ENCODE peak calls at places on chromosome 2, in eight cellular contexts. O is GM23338, M is HCT116, J is K562, L is HepG2, F is H1, K is GM12878, X is SK-N-SH. G is an unnamed sample.
A peak's percentile ranks its signal among the peaks of the same experiment; 100 is the strongest.

GRCh38 chr2:106176446-106177110 is 17.5 kb downstream of the UXS1 start:
- DNase-seq in O (no peak), M (no peak), J (no peak), L (no peak), F (no peak), K (no peak), X (no peak), G (no peak)

GRCh38 chr2:161422812-161423211 is 6.7 kb downstream of the TBR1 start:
- DNase-seq in O (peak; percentile 31), M (no peak), J (no peak), L (no peak), F (no peak), K (no peak), X (no peak), G (no peak)

GRCh38 chr2:31428001-31428418 is 13.5 kb upstream of the XDH start:
- DNase-seq in O (peak; percentile 39), M (no peak), J (no peak), L (peak; percentile 14), F (peak; percentile 19), K (no peak), X (no peak), G (no peak)

GRCh38 chr2:20108655-20109396 is 57.4 kb upstream of the LAPTM4A start:
- DNase-seq in O (no peak), M (no peak), J (no peak), L (peak; percentile 78), F (no peak), K (no peak), X (no peak), G (no peak)

GRCh38 chr2:136112949-136113766 is 4.8 kb downstream of the CXCR4 start:
- DNase-seq in O (no peak), M (no peak), J (no peak), L (no peak), F (no peak), K (no peak), X (peak; percentile 61), G (no peak)

GRCh38 chr2:238100821-238101771 is 956 bp downstream of the ESPNL start:
- DNase-seq in O (no peak), M (no peak), J (no peak), L (no peak), F (no peak), K (no peak), X (peak; percentile 36), G (no peak)

GRCh38 chr2:217033191-217033590 is 173.3 kb upstream of the TNP1 start:
- DNase-seq in O (no peak), M (no peak), J (no peak), L (no peak), F (no peak), K (no peak), X (no peak), G (no peak)

GRCh38 chr2:218691234-218691633 is 19.3 kb downstream of the STK36 start:
- DNase-seq in O (no peak), M (no peak), J (no peak), L (no peak), F (no peak), K (no peak), X (no peak), G (no peak)

GRCh38 chr2:667332-668000 is 9.7 kb downstream of the TMEM18 start:
- DNase-seq in O (peak; percentile 57), M (peak; percentile 22), J (peak; percentile 60), L (peak; percentile 58), F (no peak), K (no peak), X (peak; percentile 76), G (peak; percentile 75)

GRCh38 chr2:140988597-140988996 is 1142.2 kb downstream of the LRP1B start:
- DNase-seq in O (no peak), M (no peak), J (no peak), L (no peak), F (no peak), K (no peak), X (no peak), G (peak; percentile 73)

GRCh38 chr2:75516378-75517122 is 44.2 kb downstream of the EVA1A start:
- DNase-seq in O (no peak), M (no peak), J (no peak), L (peak; percentile 99), F (no peak), K (peak; percentile 34), X (no peak), G (peak; percentile 60)

GRCh38 chr2:46954951-46955571 is 39.5 kb upstream of the MCFD2 start:
- DNase-seq in O (no peak), M (no peak), J (peak; percentile 38), L (peak; percentile 92), F (no peak), K (no peak), X (no peak), G (peak; percentile 76)

GRCh38 chr2:186382932-186383331 is 103.1 kb upstream of the ZC3H15 start:
- DNase-seq in O (no peak), M (no peak), J (no peak), L (peak; percentile 98), F (no peak), K (no peak), X (no peak), G (no peak)

GRCh38 chr2:140027320-140027719 is 1247.1 kb upstream of the NXPH2 start:
- DNase-seq in O (peak; percentile 18), M (no peak), J (no peak), L (no peak), F (no peak), K (no peak), X (no peak), G (no peak)

DNA sequence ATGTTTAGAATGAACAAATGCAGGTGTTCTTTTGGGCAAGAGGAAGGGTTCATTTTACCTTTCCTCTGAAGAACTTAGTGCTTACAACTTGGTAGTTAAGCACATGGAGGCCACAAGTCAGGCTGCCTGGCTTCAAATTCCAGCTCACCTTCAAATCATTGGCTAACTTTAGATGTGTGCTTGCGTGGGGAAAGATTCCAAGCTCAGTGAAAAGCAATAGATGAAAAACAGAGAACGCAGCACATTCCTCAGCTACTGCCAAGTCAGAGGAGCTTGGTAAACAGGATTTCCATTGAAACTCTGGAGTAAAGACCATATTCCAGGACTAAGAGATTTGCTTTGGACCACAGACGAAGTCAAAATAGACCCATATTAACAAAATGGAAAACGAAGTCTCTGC is 96.3 kb upstream of the ASB18 start:
- DNase-seq in O (no peak), M (no peak), J (no peak), L (no peak), F (no peak), K (no peak), X (no peak), G (no peak)
- TF ChIP-seq POLR2AphosphoS5 in O (no peak), M (no peak), J (no peak), L (no peak), F (no peak), K (no peak), X (no peak), G (no peak)

DNA sequence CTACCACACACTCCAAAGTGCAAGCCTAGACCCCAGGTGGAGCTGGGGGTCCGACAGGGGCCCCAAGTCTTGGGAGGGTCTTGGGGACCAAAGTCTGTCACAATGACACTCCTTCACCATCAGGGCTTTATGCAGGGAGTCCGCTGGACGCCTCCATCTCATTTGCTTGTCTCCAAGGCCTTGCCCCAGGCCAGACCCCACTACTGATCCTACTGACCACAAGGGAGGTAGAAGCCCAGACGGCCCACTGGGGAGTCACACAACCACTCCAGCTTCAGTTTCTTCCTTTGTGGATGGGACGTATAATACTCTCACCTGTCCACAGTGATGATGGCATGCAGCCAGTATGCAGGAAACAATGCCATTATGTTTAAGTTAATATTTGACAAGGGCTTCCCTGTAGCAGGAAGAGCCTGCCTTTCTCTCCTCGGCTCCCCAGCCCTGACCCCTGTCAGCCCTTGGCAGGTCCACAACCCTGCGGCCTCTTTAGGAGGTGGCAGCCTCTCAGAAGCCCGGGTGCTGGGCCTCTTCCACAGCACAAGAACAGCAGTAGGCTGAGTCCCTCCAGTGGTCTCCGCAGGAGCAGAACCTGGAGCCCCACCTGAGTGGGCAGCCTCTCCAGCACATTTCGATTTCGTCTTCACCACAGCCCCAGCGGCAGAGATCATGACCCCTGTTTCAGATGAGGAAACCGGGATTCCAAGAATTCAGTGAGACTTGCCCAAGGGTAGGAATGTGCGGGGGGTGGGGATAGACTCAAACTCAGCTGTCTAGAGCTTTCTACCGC is 6.5 kb downstream of the BIN1 start:
- DNase-seq in O (peak; percentile 68), M (no peak), J (peak; percentile 32), L (peak; percentile 79), F (no peak), K (no peak), X (no peak), G (no peak)
- H3K79me2 ChIP-seq in O (peaks cover 54% of the 10 kb centered on the region), M (peaks cover 19% of the 10 kb centered on the region), J (no peaks in the 10 kb centered on the region), L (no peaks in the 10 kb centered on the region), F (peaks cover 66% of the 10 kb centered on the region), K (no peaks in the 10 kb centered on the region), X (peaks cover 37% of the 10 kb centered on the region), G (peaks cover 32% of the 10 kb centered on the region)

GRCh38 chr2:9519250-9519649 is 36.4 kb downstream of the ADAM17 start:
- DNase-seq in O (no peak), M (no peak), J (no peak), L (no peak), F (no peak), K (no peak), X (no peak), G (no peak)

GRCh38 chr2:9518780-9519179 is 36.9 kb downstream of the ADAM17 start:
- DNase-seq in O (no peak), M (no peak), J (no peak), L (no peak), F (no peak), K (no peak), X (no peak), G (no peak)

GRCh38 chr2:9517118-9517782 is 38.4 kb downstream of the ADAM17 start:
- DNase-seq in O (no peak), M (no peak), J (peak; percentile 31), L (no peak), F (no peak), K (no peak), X (no peak), G (no peak)

GRCh38 chr2:9518163-9518562 is 37.5 kb downstream of the ADAM17 start:
- DNase-seq in O (peak; percentile 2), M (no peak), J (no peak), L (no peak), F (no peak), K (no peak), X (no peak), G (no peak)
- TF ChIP-seq POLR2AphosphoS5 in O (no peak), M (no peak), J (no peak), L (no peak), F (no peak), K (no peak), X (no peak), G (no peak)

GRCh38 chr2:42601076-42601475 is 32.6 kb downstream of the MTA3 start:
- DNase-seq in O (no peak), M (no peak), J (no peak), L (no peak), F (no peak), K (no peak), X (peak; percentile 39), G (no peak)

GRCh38 chr2:42607101-42607637 is 38.7 kb downstream of the MTA3 start:
- DNase-seq in O (no peak), M (no peak), J (no peak), L (no peak), F (no peak), K (no peak), X (no peak), G (no peak)

GRCh38 chr2:42602218-42602936 is 33.9 kb downstream of the MTA3 start:
- DNase-seq in O (no peak), M (no peak), J (no peak), L (peak; percentile 73), F (no peak), K (peak; percentile 51), X (peak; percentile 36), G (no peak)

GRCh38 chr2:42598656-42599267 is 30.3 kb downstream of the MTA3 start:
- DNase-seq in O (peak; percentile 44), M (no peak), J (no peak), L (no peak), F (no peak), K (no peak), X (peak; percentile 45), G (no peak)

GRCh38 chr2:42602937-42603219 is 34.4 kb downstream of the MTA3 start:
- DNase-seq in O (no peak), M (no peak), J (no peak), L (no peak), F (no peak), K (no peak), X (no peak), G (no peak)
- H3K79me2 ChIP-seq in O (peaks cover 79% of the 10 kb centered on the region), M (peaks cover 9% of the 10 kb centered on the region), J (no peaks in the 10 kb centered on the region), L (peaks cover 38% of the 10 kb centered on the region), F (peaks cover 69% of the 10 kb centered on the region), K (peaks cover 25% of the 10 kb centered on the region), X (peaks cover 48% of the 10 kb centered on the region), G (peaks cover 12% of the 10 kb centered on the region)

G was measured in endothelial cell of umbilical vein.